ENCODE peak calls at places on chromosomes 12 and 14, in four cellular contexts. One of them, this sample, is unnamed. For H3K79me2, the result is how much of the 10 kb centered on the place peaks cover.

GRCh38 chr12:39406257-39406656 is 36.7 kb downstream of the KIF21A start:
- DNase-seq in GM12878: no peak
- DNase-seq in HepG2: no peak
- DNase-seq in K562: no peak
- DNase-seq in this sample: no peak

GRCh38 chr14:50920482-50921225 is 23.6 kb downstream of the PYGL start:
- DNase-seq in GM12878: no peak
- DNase-seq in HepG2: peak
- DNase-seq in K562: no peak
- DNase-seq in this sample: peak

GRCh38 chr12:1890810-1891209 is 27.6 kb downstream of the CACNA2D4 start:
- DNase-seq in GM12878: no peak
- DNase-seq in HepG2: no peak
- DNase-seq in K562: no peak
- DNase-seq in this sample: no peak

GRCh38 chr14:89586258-89587127 is 169.5 kb upstream of the FOXN3 start:
- DNase-seq in GM12878: no peak
- DNase-seq in HepG2: no peak
- DNase-seq in K562: no peak
- DNase-seq in this sample: no peak

GRCh38 chr14:105912641-105913180 is 386.3 kb downstream of the TMEM121 start:
- DNase-seq in GM12878: no peak
- DNase-seq in HepG2: no peak
- DNase-seq in K562: no peak
- DNase-seq in this sample: no peak

GRCh38 chr14:25431211-25432076 is 381.5 kb upstream of the STXBP6 start:
- DNase-seq in GM12878: no peak
- DNase-seq in HepG2: peak
- DNase-seq in K562: no peak
- DNase-seq in this sample: peak

GRCh38 chr12:81255456-81255855 is 177.6 kb downstream of the ACSS3 start:
- DNase-seq in GM12878: no peak
- DNase-seq in HepG2: no peak
- DNase-seq in K562: no peak
- DNase-seq in this sample: no peak

GRCh38 chr12:93235881-93236280 is 141.8 kb upstream of the NUDT4 start:
- DNase-seq in GM12878: no peak
- DNase-seq in HepG2: no peak
- DNase-seq in K562: no peak
- DNase-seq in this sample: no peak

GRCh38 chr12:15899282-15899870 is 11.8 kb upstream of the DERA start:
- DNase-seq in GM12878: no peak
- DNase-seq in HepG2: peak
- DNase-seq in K562: no peak
- DNase-seq in this sample: peak

GRCh38 chr14:53894456-53894855 is 62.2 kb downstream of the BMP4 start:
- DNase-seq in GM12878: no peak
- DNase-seq in HepG2: no peak
- DNase-seq in K562: no peak
- DNase-seq in this sample: no peak

GRCh38 chr14:100158566-100159106 is 809 bp downstream of the DEGS2 start:
- DNase-seq in GM12878: no peak
- DNase-seq in HepG2: no peak
- DNase-seq in K562: no peak
- DNase-seq in this sample: no peak

GRCh38 chr12:14390885-14391530 is 25.5 kb downstream of the ATF7IP start:
- DNase-seq in GM12878: no peak
- DNase-seq in HepG2: no peak
- DNase-seq in K562: no peak
- DNase-seq in this sample: no peak

GRCh38 chr14:105563347-105563737 is 37.0 kb downstream of the TMEM121 start:
- DNase-seq in GM12878: no peak
- DNase-seq in HepG2: no peak
- DNase-seq in K562: no peak
- DNase-seq in this sample: no peak

GRCh38 chr14:102817942-102818940 is 41.0 kb downstream of the TRAF3 start:
- DNase-seq in GM12878: no peak
- DNase-seq in HepG2: no peak
- DNase-seq in K562: no peak
- DNase-seq in this sample: no peak

GRCh38 chr14:90518941-90519256 is 122.1 kb downstream of the CALM1 start:
- DNase-seq in GM12878: no peak
- DNase-seq in HepG2: peak
- DNase-seq in K562: peak
- DNase-seq in this sample: peak

GRCh38 chr14:20563966-20564365 is 3.1 kb upstream of the RNASE9 start:
- DNase-seq in GM12878: no peak
- DNase-seq in HepG2: no peak
- DNase-seq in K562: no peak
- DNase-seq in this sample: no peak

GRCh38 chr12:89421093-89421835 is 69.0 kb upstream of the DUSP6 start:
- DNase-seq in GM12878: no peak
- DNase-seq in HepG2: no peak
- DNase-seq in K562: no peak
- DNase-seq in this sample: peak

GRCh38 chr12:121117226-121117777 is 15.4 kb upstream of the P2RX7 start:
- DNase-seq in GM12878: no peak
- DNase-seq in HepG2: no peak
- DNase-seq in K562: no peak
- DNase-seq in this sample: no peak

GRCh38 chr12:98592825-98593322 is 612 bp upstream of the SLC25A3 start:
- DNase-seq in GM12878: no peak
- DNase-seq in HepG2: no peak
- DNase-seq in K562: peak
- DNase-seq in this sample: no peak

GRCh38 chr14:67050892-67051291 is 138.3 kb upstream of the GARIN2 start:
- DNase-seq in GM12878: no peak
- DNase-seq in HepG2: no peak
- DNase-seq in K562: no peak
- DNase-seq in this sample: no peak

GRCh38 chr12:56929780-56930179 is 4.4 kb downstream of the SDR9C7 start:
- DNase-seq in GM12878: no peak
- DNase-seq in HepG2: no peak
- DNase-seq in K562: no peak
- DNase-seq in this sample: no peak

DNA sequence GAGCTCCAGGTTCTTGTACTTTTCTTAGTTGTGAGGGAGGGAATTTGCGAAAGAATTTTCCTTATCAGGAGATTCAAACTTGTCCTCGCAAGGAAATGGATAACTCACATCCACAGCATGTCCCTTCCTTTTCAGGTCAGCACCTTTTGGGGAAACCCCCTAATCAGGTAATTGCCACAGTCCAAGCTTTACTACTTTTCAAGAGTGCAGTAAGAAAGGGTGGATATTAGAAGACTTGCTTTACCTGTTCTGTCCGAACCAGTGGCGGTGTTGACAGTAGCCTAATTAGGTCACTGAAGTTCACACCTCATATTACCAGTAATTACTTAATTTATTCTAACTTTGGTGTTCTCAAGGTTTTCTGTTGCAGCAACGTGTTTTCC is 6.7 kb upstream of the C12orf50 start:
- DNase-seq in GM12878: no peak
- DNase-seq in HepG2: no peak
- DNase-seq in K562: no peak
- DNase-seq in this sample: peak
- TF ChIP-seq JUNB in GM12878: no peak
- TF ChIP-seq JUNB in HepG2: no peak
- TF ChIP-seq JUNB in K562: no peak
- TF ChIP-seq JUNB in this sample: no peak

GRCh38 chr14:68932686-68933085 is 46.4 kb downstream of the ACTN1 start:
- DNase-seq in GM12878: no peak
- DNase-seq in HepG2: no peak
- DNase-seq in K562: no peak
- DNase-seq in this sample: no peak
- H3K79me2 ChIP-seq in GM12878: under half
- H3K79me2 ChIP-seq in HepG2: half or more
- H3K79me2 ChIP-seq in K562: under half
- H3K79me2 ChIP-seq in this sample: half or more

GRCh38 chr14:31387091-31387490 is 33.3 kb downstream of the HEATR5A start:
- DNase-seq in GM12878: no peak
- DNase-seq in HepG2: no peak
- DNase-seq in K562: peak
- DNase-seq in this sample: peak
- TF ChIP-seq JUNB in GM12878: no peak
- TF ChIP-seq JUNB in HepG2: no peak
- TF ChIP-seq JUNB in K562: no peak
- TF ChIP-seq JUNB in this sample: no peak

GRCh38 chr14:93018401-93018800 is 95.5 kb downstream of the CHGA start:
- DNase-seq in GM12878: no peak
- DNase-seq in HepG2: no peak
- DNase-seq in K562: no peak
- DNase-seq in this sample: no peak
- H3K79me2 ChIP-seq in GM12878: under half
- H3K79me2 ChIP-seq in HepG2: under half
- H3K79me2 ChIP-seq in K562: under half
- H3K79me2 ChIP-seq in this sample: half or more

GRCh38 chr12:107400686-107401447 is 284.7 kb upstream of the PWP1 start:
- DNase-seq in GM12878: no peak
- DNase-seq in HepG2: no peak
- DNase-seq in K562: no peak
- DNase-seq in this sample: no peak

GRCh38 chr12:107406932-107407331 is 278.7 kb upstream of the PWP1 start:
- DNase-seq in GM12878: no peak
- DNase-seq in HepG2: no peak
- DNase-seq in K562: no peak
- DNase-seq in this sample: no peak

GRCh38 chr12:107405436-107405835 is 280.2 kb upstream of the PWP1 start:
- DNase-seq in GM12878: no peak
- DNase-seq in HepG2: no peak
- DNase-seq in K562: no peak
- DNase-seq in this sample: no peak

GRCh38 chr12:107402041-107403022 is 283.3 kb upstream of the PWP1 start:
- DNase-seq in GM12878: no peak
- DNase-seq in HepG2: peak
- DNase-seq in K562: peak
- DNase-seq in this sample: peak

GRCh38 chr12:107404981-107405380 is 280.6 kb upstream of the PWP1 start:
- DNase-seq in GM12878: no peak
- DNase-seq in HepG2: peak
- DNase-seq in K562: peak
- DNase-seq in this sample: peak
- TF ChIP-seq JUNB in GM12878: no peak
- TF ChIP-seq JUNB in HepG2: no peak
- TF ChIP-seq JUNB in K562: no peak
- TF ChIP-seq JUNB in this sample: no peak

GRCh38 chr14:57266060-57266459 is 2.6 kb downstream of the EXOC5 start:
- DNase-seq in GM12878: no peak
- DNase-seq in HepG2: no peak
- DNase-seq in K562: no peak
- DNase-seq in this sample: peak

GRCh38 chr14:57262117-57262516 is 6.6 kb downstream of the EXOC5 start:
- DNase-seq in GM12878: no peak
- DNase-seq in HepG2: no peak
- DNase-seq in K562: no peak
- DNase-seq in this sample: no peak

GRCh38 chr14:57259672-57260071 is 9.0 kb downstream of the EXOC5 start:
- DNase-seq in GM12878: no peak
- DNase-seq in HepG2: no peak
- DNase-seq in K562: no peak
- DNase-seq in this sample: no peak

GRCh38 chr14:57261604-57262003 is 7.1 kb downstream of the EXOC5 start:
- DNase-seq in GM12878: no peak
- DNase-seq in HepG2: no peak
- DNase-seq in K562: no peak
- DNase-seq in this sample: no peak
- H3K79me2 ChIP-seq in GM12878: half or more
- H3K79me2 ChIP-seq in HepG2: half or more
- H3K79me2 ChIP-seq in K562: half or more
- H3K79me2 ChIP-seq in this sample: half or more